ENCODE peak calls at places on chromosomes 2 and 18, in four cellular contexts. V is A549, O is HCT116, U is endodermal cell. D is an unnamed sample.
A peak's percentile ranks its signal among the peaks of the same experiment; 100 is the strongest.

GRCh38 chr2:27023740-27024139 is 9.0 kb upstream of the TMEM214 start:
- DNase-seq in V (no peak), O (no peak), U (no peak), D (no peak)

GRCh38 chr18:76447268-76447890 is 47.7 kb downstream of the ZNF516 start:
- DNase-seq in V (no peak), O (no peak), U (no peak), D (no peak)

GRCh38 chr2:170244555-170244954 is 66.6 kb downstream of the MYO3B start:
- DNase-seq in V (no peak), O (no peak), U (no peak), D (no peak)

GRCh38 chr2:230160112-230160660 is 59.6 kb downstream of the SP110 start:
- DNase-seq in V (peak; percentile 48), O (peak; percentile 26), U (peak; percentile 87), D (peak; percentile 71)

GRCh38 chr2:206457188-206457634 is 13.9 kb downstream of the ADAM23 start:
- DNase-seq in V (no peak), O (no peak), U (no peak), D (no peak)

GRCh38 chr2:239735131-239735828 is 289.9 kb downstream of the NDUFA10 start:
- DNase-seq in V (no peak), O (no peak), U (peak; percentile 92), D (no peak)

GRCh38 chr18:44130365-44130942 is 550.2 kb upstream of the SETBP1 start:
- DNase-seq in V (peak; percentile 14), O (no peak), U (peak; percentile 72), D (peak; percentile 59)

GRCh38 chr18:7749510-7749981 is 182.4 kb downstream of the PTPRM start:
- DNase-seq in V (no peak), O (no peak), U (no peak), D (no peak)

GRCh38 chr2:43171789-43172188 is 54.6 kb downstream of the ZFP36L2 start:
- DNase-seq in V (no peak), O (no peak), U (peak; percentile 33), D (peak; percentile 86)

GRCh38 chr2:238274152-238274865 is 14.1 kb downstream of the PER2 start:
- DNase-seq in V (no peak), O (no peak), U (no peak), D (no peak)

GRCh38 chr2:111200333-111200879 is 79.7 kb downstream of the BCL2L11 start:
- DNase-seq in V (no peak), O (no peak), U (peak; percentile 65), D (no peak)

GRCh38 chr2:223860809-223861738 is 23.7 kb upstream of the AP1S3 start:
- DNase-seq in V (peak; percentile 95), O (peak; percentile 82), U (no peak), D (no peak)

GRCh38 chr2:191544511-191545062 is 133.3 kb upstream of the NABP1 start:
- DNase-seq in V (no peak), O (no peak), U (no peak), D (no peak)

GRCh38 chr2:1755436-1756191 is 11.3 kb upstream of the PXDN start:
- DNase-seq in V (no peak), O (no peak), U (no peak), D (no peak)

GRCh38 chr2:42976400-42976799 is 184.0 kb upstream of the HAAO start:
- DNase-seq in V (no peak), O (no peak), U (no peak), D (no peak)

GRCh38 chr18:32714571-32715148 is 58.2 kb downstream of the KLHL14 start:
- DNase-seq in V (peak; percentile 56), O (peak; percentile 28), U (peak; percentile 84), D (peak; percentile 47)

GRCh38 chr2:55159037-55159651 is 72.9 kb downstream of the CLHC1 start:
- DNase-seq in V (no peak), O (no peak), U (no peak), D (no peak)

GRCh38 chr2:8123464-8123863 is 558.4 kb upstream of the ID2 start:
- DNase-seq in V (no peak), O (no peak), U (no peak), D (no peak)

DNA sequence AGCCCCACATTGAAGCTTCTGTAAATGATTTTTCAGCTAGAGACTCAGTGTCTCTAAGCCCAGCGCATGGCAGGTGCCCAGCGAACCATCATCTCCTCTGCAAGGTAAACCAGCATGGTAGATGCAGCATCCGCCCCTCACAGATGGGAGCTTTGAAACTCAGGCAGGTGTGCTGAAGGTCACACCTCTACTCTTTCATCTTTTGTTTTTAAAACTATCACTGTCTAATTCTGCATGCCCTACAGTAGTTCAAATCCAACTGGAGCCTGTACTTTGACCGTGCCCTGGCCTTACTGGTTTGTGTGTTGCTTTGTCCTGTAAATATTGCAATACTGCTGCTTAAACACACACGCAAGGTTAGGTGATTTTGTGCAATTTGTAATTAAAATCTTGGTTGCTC is 831.1 kb downstream of the GALR1 start:
- DNase-seq in V (no peak), O (no peak), U (no peak), D (no peak)
- H3K9me3 ChIP-seq in V (no peaks in the 10 kb centered on the region), O (peaks cover 10% of the 10 kb centered on the region), U (no peaks in the 10 kb centered on the region), D (no peaks in the 10 kb centered on the region)

GRCh38 chr2:70062270-70062669 is 25.0 kb upstream of the PCBP1 start:
- DNase-seq in V (no peak), O (no peak), U (no peak), D (no peak)

DNA sequence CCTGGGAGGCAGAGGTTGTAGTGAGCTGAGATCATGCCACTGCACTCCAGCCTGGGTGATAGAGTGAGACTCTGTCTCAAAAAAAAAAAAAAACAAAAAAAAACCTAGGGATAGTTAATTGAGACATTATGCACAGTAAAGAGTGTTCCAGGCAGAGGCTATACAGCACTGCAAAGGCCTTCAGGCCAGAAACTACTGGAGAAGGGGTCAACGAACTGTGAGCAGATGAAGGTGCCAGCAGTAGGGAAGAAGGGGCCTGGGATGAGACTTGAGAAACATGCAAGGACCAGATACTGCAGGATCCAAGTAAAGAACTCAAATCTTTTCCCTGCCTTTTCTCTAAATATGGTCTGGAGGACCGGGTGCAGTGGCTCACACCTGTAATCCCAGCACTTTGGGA is 26.0 kb upstream of the PCBP1 start:
- DNase-seq in V (no peak), O (no peak), U (no peak), D (no peak)
- H3K9me3 ChIP-seq in V (no peaks in the 10 kb centered on the region), O (no peaks in the 10 kb centered on the region), U (peaks cover 27% of the 10 kb centered on the region), D (no peaks in the 10 kb centered on the region)

GRCh38 chr18:79902640-79903039 is 48.8 kb downstream of the SLC66A2 start:
- DNase-seq in V (no peak), O (no peak), U (no peak), D (no peak)

GRCh38 chr18:79902075-79902474 is 49.4 kb downstream of the SLC66A2 start:
- DNase-seq in V (no peak), O (no peak), U (no peak), D (no peak)

GRCh38 chr18:79900610-79901570 is 50.6 kb downstream of the SLC66A2 start:
- DNase-seq in V (no peak), O (no peak), U (peak; percentile 31), D (peak; percentile 27)

GRCh38 chr18:79903071-79903635 is 48.3 kb downstream of the SLC66A2 start:
- DNase-seq in V (no peak), O (no peak), U (peak; percentile 35), D (no peak)

DNA sequence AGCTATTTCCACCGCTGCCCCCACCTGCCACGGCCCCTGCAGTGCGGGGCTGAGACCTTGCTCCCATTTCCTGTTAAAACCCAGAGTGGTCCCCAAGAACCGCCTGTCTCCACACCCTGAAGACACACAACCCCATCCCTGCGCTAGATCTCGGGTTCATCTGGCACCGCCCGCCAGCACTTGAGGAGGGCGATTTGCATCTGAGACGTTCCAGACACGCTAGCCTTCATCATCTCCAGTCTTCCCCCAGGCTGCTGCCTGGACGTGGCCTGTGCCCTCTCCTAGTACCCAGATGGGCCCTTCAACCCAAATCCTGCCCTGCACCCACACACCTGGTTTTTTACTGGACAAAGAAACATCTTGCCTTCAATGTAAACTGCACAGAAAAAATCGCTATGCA is 49.8 kb downstream of the SLC66A2 start:
- DNase-seq in V (no peak), O (no peak), U (no peak), D (no peak)
- H3K9me3 ChIP-seq in V (peaks cover 22% of the 10 kb centered on the region), O (peaks cover 16% of the 10 kb centered on the region), U (peaks cover 21% of the 10 kb centered on the region), D (peaks cover 13% of the 10 kb centered on the region)

GRCh38 chr2:45010706-45011036 is 1.4 kb upstream of the SIX2 start:
- DNase-seq in V (no peak), O (no peak), U (no peak), D (no peak)

GRCh38 chr2:45009928-45010705 is 865 bp upstream of the SIX2 start:
- DNase-seq in V (peak; percentile 35), O (no peak), U (peak; percentile 89), D (peak; percentile 85)

GRCh38 chr2:45007961-45008295 is 1.3 kb downstream of the SIX2 start:
- DNase-seq in V (no peak), O (no peak), U (no peak), D (peak; percentile 31)

GRCh38 chr2:45008296-45009129 is 739 bp downstream of the SIX2 start:
- DNase-seq in V (no peak), O (no peak), U (peak; percentile 80), D (peak; percentile 36)

DNA sequence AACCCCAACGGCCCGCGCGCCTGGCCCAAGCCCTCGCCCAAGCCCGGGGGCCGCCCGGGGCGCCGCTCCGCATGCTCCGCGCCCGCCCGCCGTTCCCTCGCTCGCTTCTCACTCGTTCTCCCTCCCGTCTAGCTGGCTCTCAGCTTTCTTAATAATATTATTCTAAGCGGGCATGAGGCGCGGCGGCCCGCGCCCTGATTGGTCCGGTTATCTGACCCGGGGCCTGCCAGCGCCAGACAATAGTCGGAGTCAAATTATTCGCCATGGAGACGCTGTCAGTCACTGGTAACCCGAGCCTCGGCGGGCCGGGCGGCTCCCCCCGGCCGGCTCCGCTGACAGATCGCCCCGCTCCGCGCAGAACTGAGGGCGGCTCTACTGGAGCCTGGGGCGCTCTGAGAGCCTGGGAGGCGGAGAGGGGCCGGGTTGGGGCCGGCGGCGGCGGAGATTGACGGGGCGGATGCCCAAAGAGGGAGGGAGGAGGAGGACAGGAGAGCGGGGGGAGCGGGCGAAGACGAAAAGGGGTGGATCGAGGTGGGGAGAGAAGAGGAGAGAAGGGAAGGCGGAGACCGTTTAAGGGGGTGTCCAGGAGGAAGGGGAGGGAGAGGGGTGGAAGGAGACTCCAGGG is at the start of gene SIX2:
- DNase-seq in V (peak; percentile 78), O (peak; percentile 85), U (peak; percentile 98), D (peak; percentile 99)
- H3K9me3 ChIP-seq in V (no peaks in the 10 kb centered on the region), O (no peaks in the 10 kb centered on the region), U (no peaks in the 10 kb centered on the region), D (no peaks in the 10 kb centered on the region)

GRCh38 chr2:150392614-150393013 is 94.9 kb downstream of the RND3 start:
- DNase-seq in V (no peak), O (no peak), U (no peak), D (no peak)
- H3K9me3 ChIP-seq in V (no peaks in the 10 kb centered on the region), O (no peaks in the 10 kb centered on the region), U (no peaks in the 10 kb centered on the region), D (no peaks in the 10 kb centered on the region)

DNA sequence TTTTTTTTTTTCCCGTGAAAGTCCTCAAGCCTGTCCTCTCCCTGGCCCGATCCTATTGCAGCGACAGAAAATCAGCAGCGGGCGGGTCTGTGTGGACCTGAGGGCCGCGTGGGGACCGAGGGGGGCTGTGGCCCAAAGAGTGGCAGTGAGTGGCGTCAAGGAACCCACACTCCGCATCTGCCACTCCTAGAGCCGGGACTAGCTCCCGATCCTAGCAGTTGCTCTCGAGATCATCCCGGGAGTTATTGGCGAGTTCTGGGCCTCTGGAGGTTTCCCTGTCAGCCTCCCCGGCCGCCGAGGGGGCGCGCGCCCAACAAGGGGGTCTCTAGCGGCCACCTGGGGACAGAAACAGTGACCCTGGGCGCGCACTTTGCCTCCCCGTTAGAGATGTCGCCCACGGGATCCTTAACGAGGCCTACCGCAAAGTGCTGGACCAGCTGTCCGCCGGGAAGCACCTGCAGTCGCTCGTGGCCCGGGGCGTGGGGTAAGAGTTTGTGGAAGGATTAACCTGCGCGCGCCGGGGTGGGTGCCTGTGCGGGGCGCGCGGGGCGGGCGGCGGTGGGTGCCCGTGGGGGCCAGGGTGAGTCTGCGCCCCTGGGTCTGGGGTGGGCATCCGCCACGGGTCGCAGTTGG is 3.3 kb downstream of the ADCYAP1 start:
- DNase-seq in V (no peak), O (no peak), U (peak; percentile 61), D (peak; percentile 30)
- H3K9me3 ChIP-seq in V (no peaks in the 10 kb centered on the region), O (no peaks in the 10 kb centered on the region), U (peaks cover 4% of the 10 kb centered on the region), D (no peaks in the 10 kb centered on the region)